ENCODE peak calls at places on chromosomes 2 and 18, in eight cellular contexts. One of them, this sample, is unnamed.

GRCh38 chr2:20143263-20143662 is 81.7 kb downstream of the SDC1 start:
- DNase-seq in foreskin fibroblast: peak
- DNase-seq in iris pigment epithelial cell: peak
- DNase-seq in frontal cortex: no peak
- DNase-seq in nephron progenitor cell: no peak
- DNase-seq in heart right ventricle: no peak
- DNase-seq in NCI-H510A treated with DMSO at 0.1 percent for 48 hours: no peak
- DNase-seq in naive thymus-derived CD8-positive, alpha-beta T cell: no peak
- DNase-seq in this sample: no peak

GRCh38 chr2:30686000-30686399 is 121.2 kb downstream of the CAPN13 start:
- DNase-seq in foreskin fibroblast: no peak
- DNase-seq in iris pigment epithelial cell: no peak
- DNase-seq in frontal cortex: no peak
- DNase-seq in nephron progenitor cell: peak
- DNase-seq in heart right ventricle: no peak
- DNase-seq in NCI-H510A treated with DMSO at 0.1 percent for 48 hours: peak
- DNase-seq in naive thymus-derived CD8-positive, alpha-beta T cell: no peak
- DNase-seq in this sample: no peak

GRCh38 chr2:239882335-239882734 is 142.8 kb downstream of the NDUFA10 start:
- DNase-seq in foreskin fibroblast: peak
- DNase-seq in iris pigment epithelial cell: peak
- DNase-seq in frontal cortex: peak
- DNase-seq in nephron progenitor cell: peak
- DNase-seq in heart right ventricle: no peak
- DNase-seq in NCI-H510A treated with DMSO at 0.1 percent for 48 hours: no peak
- DNase-seq in naive thymus-derived CD8-positive, alpha-beta T cell: peak
- DNase-seq in this sample: peak

GRCh38 chr2:168639501-168639900 is 162.9 kb upstream of the NOSTRIN start:
- DNase-seq in foreskin fibroblast: peak
- DNase-seq in iris pigment epithelial cell: peak
- DNase-seq in frontal cortex: no peak
- DNase-seq in nephron progenitor cell: no peak
- DNase-seq in heart right ventricle: peak
- DNase-seq in NCI-H510A treated with DMSO at 0.1 percent for 48 hours: peak
- DNase-seq in naive thymus-derived CD8-positive, alpha-beta T cell: no peak
- DNase-seq in this sample: no peak

GRCh38 chr2:159362816-159363251 is 76.3 kb upstream of the WDSUB1 start:
- DNase-seq in foreskin fibroblast: peak
- DNase-seq in iris pigment epithelial cell: peak
- DNase-seq in frontal cortex: no peak
- DNase-seq in nephron progenitor cell: no peak
- DNase-seq in heart right ventricle: no peak
- DNase-seq in NCI-H510A treated with DMSO at 0.1 percent for 48 hours: no peak
- DNase-seq in naive thymus-derived CD8-positive, alpha-beta T cell: no peak
- DNase-seq in this sample: no peak

GRCh38 chr2:20692081-20692480 is 25.1 kb downstream of the GDF7 start:
- DNase-seq in foreskin fibroblast: no peak
- DNase-seq in iris pigment epithelial cell: no peak
- DNase-seq in frontal cortex: no peak
- DNase-seq in nephron progenitor cell: no peak
- DNase-seq in heart right ventricle: no peak
- DNase-seq in NCI-H510A treated with DMSO at 0.1 percent for 48 hours: no peak
- DNase-seq in naive thymus-derived CD8-positive, alpha-beta T cell: no peak
- DNase-seq in this sample: no peak

GRCh38 chr18:47160256-47160655 is 10.0 kb upstream of the HDHD2 start:
- DNase-seq in foreskin fibroblast: no peak
- DNase-seq in iris pigment epithelial cell: no peak
- DNase-seq in frontal cortex: no peak
- DNase-seq in nephron progenitor cell: no peak
- DNase-seq in heart right ventricle: no peak
- DNase-seq in NCI-H510A treated with DMSO at 0.1 percent for 48 hours: no peak
- DNase-seq in naive thymus-derived CD8-positive, alpha-beta T cell: no peak
- DNase-seq in this sample: no peak

GRCh38 chr2:127170452-127171197 is 49.5 kb downstream of the CYP27C1 start:
- DNase-seq in foreskin fibroblast: no peak
- DNase-seq in iris pigment epithelial cell: no peak
- DNase-seq in frontal cortex: no peak
- DNase-seq in nephron progenitor cell: no peak
- DNase-seq in heart right ventricle: no peak
- DNase-seq in NCI-H510A treated with DMSO at 0.1 percent for 48 hours: no peak
- DNase-seq in naive thymus-derived CD8-positive, alpha-beta T cell: no peak
- DNase-seq in this sample: no peak

GRCh38 chr18:23340661-23341060 is 112.4 kb upstream of the RIOK3 start:
- DNase-seq in foreskin fibroblast: peak
- DNase-seq in iris pigment epithelial cell: peak
- DNase-seq in frontal cortex: no peak
- DNase-seq in nephron progenitor cell: peak
- DNase-seq in heart right ventricle: peak
- DNase-seq in NCI-H510A treated with DMSO at 0.1 percent for 48 hours: no peak
- DNase-seq in naive thymus-derived CD8-positive, alpha-beta T cell: no peak
- DNase-seq in this sample: no peak

GRCh38 chr2:46142546-46143329 is 154.5 kb upstream of the EPAS1 start:
- DNase-seq in foreskin fibroblast: peak
- DNase-seq in iris pigment epithelial cell: no peak
- DNase-seq in frontal cortex: no peak
- DNase-seq in nephron progenitor cell: no peak
- DNase-seq in heart right ventricle: no peak
- DNase-seq in NCI-H510A treated with DMSO at 0.1 percent for 48 hours: no peak
- DNase-seq in naive thymus-derived CD8-positive, alpha-beta T cell: no peak
- DNase-seq in this sample: no peak

GRCh38 chr18:49006641-49007136 is 55.9 kb upstream of the SMAD7 start:
- DNase-seq in foreskin fibroblast: no peak
- DNase-seq in iris pigment epithelial cell: no peak
- DNase-seq in frontal cortex: no peak
- DNase-seq in nephron progenitor cell: no peak
- DNase-seq in heart right ventricle: no peak
- DNase-seq in NCI-H510A treated with DMSO at 0.1 percent for 48 hours: no peak
- DNase-seq in naive thymus-derived CD8-positive, alpha-beta T cell: no peak
- DNase-seq in this sample: no peak

GRCh38 chr2:156434461-156435291 is 1.5 kb upstream of the GPD2 start:
- DNase-seq in foreskin fibroblast: peak
- DNase-seq in iris pigment epithelial cell: peak
- DNase-seq in frontal cortex: no peak
- DNase-seq in nephron progenitor cell: no peak
- DNase-seq in heart right ventricle: no peak
- DNase-seq in NCI-H510A treated with DMSO at 0.1 percent for 48 hours: no peak
- DNase-seq in naive thymus-derived CD8-positive, alpha-beta T cell: peak
- DNase-seq in this sample: no peak

GRCh38 chr2:132670104-132670960 is at the start of gene LYPD1:
- DNase-seq in foreskin fibroblast: peak
- DNase-seq in iris pigment epithelial cell: peak
- DNase-seq in frontal cortex: peak
- DNase-seq in nephron progenitor cell: peak
- DNase-seq in heart right ventricle: peak
- DNase-seq in NCI-H510A treated with DMSO at 0.1 percent for 48 hours: peak
- DNase-seq in naive thymus-derived CD8-positive, alpha-beta T cell: no peak
- DNase-seq in this sample: no peak

GRCh38 chr2:218166791-218167190 is at the start of gene CXCR1:
- DNase-seq in foreskin fibroblast: no peak
- DNase-seq in iris pigment epithelial cell: no peak
- DNase-seq in frontal cortex: no peak
- DNase-seq in nephron progenitor cell: no peak
- DNase-seq in heart right ventricle: no peak
- DNase-seq in NCI-H510A treated with DMSO at 0.1 percent for 48 hours: no peak
- DNase-seq in naive thymus-derived CD8-positive, alpha-beta T cell: peak
- DNase-seq in this sample: peak

GRCh38 chr2:214465386-214466146 is 54.7 kb downstream of the VWC2L start:
- DNase-seq in foreskin fibroblast: peak
- DNase-seq in iris pigment epithelial cell: peak
- DNase-seq in frontal cortex: no peak
- DNase-seq in nephron progenitor cell: no peak
- DNase-seq in heart right ventricle: peak
- DNase-seq in NCI-H510A treated with DMSO at 0.1 percent for 48 hours: no peak
- DNase-seq in naive thymus-derived CD8-positive, alpha-beta T cell: no peak
- DNase-seq in this sample: no peak

GRCh38 chr2:215499330-215499729 is 63.5 kb upstream of the FN1 start:
- DNase-seq in foreskin fibroblast: peak
- DNase-seq in iris pigment epithelial cell: peak
- DNase-seq in frontal cortex: no peak
- DNase-seq in nephron progenitor cell: no peak
- DNase-seq in heart right ventricle: no peak
- DNase-seq in NCI-H510A treated with DMSO at 0.1 percent for 48 hours: no peak
- DNase-seq in naive thymus-derived CD8-positive, alpha-beta T cell: no peak
- DNase-seq in this sample: no peak

GRCh38 chr2:120320318-120320851 is 25.6 kb upstream of the INHBB start:
- DNase-seq in foreskin fibroblast: no peak
- DNase-seq in iris pigment epithelial cell: no peak
- DNase-seq in frontal cortex: no peak
- DNase-seq in nephron progenitor cell: no peak
- DNase-seq in heart right ventricle: no peak
- DNase-seq in NCI-H510A treated with DMSO at 0.1 percent for 48 hours: no peak
- DNase-seq in naive thymus-derived CD8-positive, alpha-beta T cell: no peak
- DNase-seq in this sample: no peak

GRCh38 chr2:160278889-160279196 is 78.8 kb upstream of the ITGB6 start:
- DNase-seq in foreskin fibroblast: peak
- DNase-seq in iris pigment epithelial cell: no peak
- DNase-seq in frontal cortex: no peak
- DNase-seq in nephron progenitor cell: no peak
- DNase-seq in heart right ventricle: no peak
- DNase-seq in NCI-H510A treated with DMSO at 0.1 percent for 48 hours: no peak
- DNase-seq in naive thymus-derived CD8-positive, alpha-beta T cell: no peak
- DNase-seq in this sample: no peak

GRCh38 chr18:59556265-59556664 is 141.0 kb downstream of the CCBE1 start:
- DNase-seq in foreskin fibroblast: peak
- DNase-seq in iris pigment epithelial cell: peak
- DNase-seq in frontal cortex: no peak
- DNase-seq in nephron progenitor cell: no peak
- DNase-seq in heart right ventricle: no peak
- DNase-seq in NCI-H510A treated with DMSO at 0.1 percent for 48 hours: no peak
- DNase-seq in naive thymus-derived CD8-positive, alpha-beta T cell: no peak
- DNase-seq in this sample: no peak